ENCODE peak calls at places on chromosomes 1 and 21, in four cellular contexts. C is K562, N is HCT116, I is HepG2. Z is an unnamed sample.

GRCh38 chr1:236015539-236015938 is 49.4 kb downstream of the NID1 start:
- DNase-seq in C (no peak), N (no peak), I (no peak), Z (no peak)

GRCh38 chr1:108624069-108624468 is 36.8 kb downstream of the HENMT1 start:
- DNase-seq in C (no peak), N (no peak), I (no peak), Z (no peak)

GRCh38 chr1:13541435-13542215 is 27.8 kb upstream of the LRRC38 start:
- DNase-seq in C (no peak), N (no peak), I (no peak), Z (no peak)

GRCh38 chr1:69172003-69173000 is 395.4 kb upstream of the LRRC7 start:
- DNase-seq in C (no peak), N (no peak), I (no peak), Z (no peak)

GRCh38 chr1:225999227-225999911 is at the start of gene SDE2:
- DNase-seq in C (peak), N (peak), I (peak), Z (peak)

GRCh38 chr21:38491536-38491935 is 6.7 kb downstream of the ERG start:
- DNase-seq in C (no peak), N (no peak), I (no peak), Z (no peak)

GRCh38 chr1:241610056-241610815 is 29.9 kb downstream of the CHML start:
- DNase-seq in C (peak), N (no peak), I (peak), Z (no peak)

GRCh38 chr1:27430903-27431653 is 38.7 kb downstream of the GPR3 start:
- DNase-seq in C (peak), N (no peak), I (no peak), Z (no peak)

GRCh38 chr1:226162898-226163297 is 23.6 kb downstream of the ACBD3 start:
- DNase-seq in C (no peak), N (no peak), I (no peak), Z (no peak)

GRCh38 chr1:192879416-192879815 is 70.6 kb downstream of the RGS2 start:
- DNase-seq in C (peak), N (no peak), I (peak), Z (no peak)

GRCh38 chr1:37434292-37434907 is 40.0 kb upstream of the ZC3H12A start:
- DNase-seq in C (peak), N (no peak), I (peak), Z (peak)

GRCh38 chr1:152347116-152347728 is 12.6 kb downstream of the FLG2 start:
- DNase-seq in C (peak), N (peak), I (peak), Z (peak)

GRCh38 chr1:2353215-2353906 is 38.0 kb downstream of the MORN1 start:
- DNase-seq in C (no peak), N (no peak), I (no peak), Z (no peak)

GRCh38 chr1:17762313-17762712 is 7.2 kb downstream of the ACTL8 start:
- DNase-seq in C (no peak), N (no peak), I (no peak), Z (no peak)

GRCh38 chr1:112389689-112390088 is 6.3 kb upstream of the CTTNBP2NL start:
- DNase-seq in C (no peak), N (no peak), I (peak), Z (no peak)

GRCh38 chr21:18951291-18952038 is 547.9 kb upstream of the TMPRSS15 start:
- DNase-seq in C (no peak), N (no peak), I (no peak), Z (peak)

GRCh38 chr1:175841613-175842234 is 98.3 kb upstream of the TNR start:
- DNase-seq in C (no peak), N (no peak), I (peak), Z (no peak)

GRCh38 chr1:41474490-41475271 is 9.8 kb downstream of the EDN2 start:
- DNase-seq in C (no peak), N (no peak), I (no peak), Z (no peak)

GRCh38 chr1:230977781-230978490 is 725 bp downstream of the TTC13 start:
- DNase-seq in C (peak), N (peak), I (peak), Z (no peak)

GRCh38 chr1:27614625-27615344 is 10.8 kb upstream of the AHDC1 start:
- DNase-seq in C (peak), N (no peak), I (no peak), Z (no peak)

GRCh38 chr1:175188936-175189335 is 3.6 kb downstream of the KIAA0040 start:
- DNase-seq in C (peak), N (no peak), I (no peak), Z (no peak)

GRCh38 chr1:12191242-12192032 is 24.6 kb downstream of the TNFRSF1B start:
- DNase-seq in C (no peak), N (no peak), I (no peak), Z (no peak)

GRCh38 chr1:207968521-207968944 is 57.6 kb upstream of the CD34 start:
- DNase-seq in C (no peak), N (no peak), I (no peak), Z (no peak)

GRCh38 chr1:11156441-11156840 is 32.7 kb upstream of the ANGPTL7 start:
- DNase-seq in C (no peak), N (no peak), I (no peak), Z (no peak)

GRCh38 chr21:37700641-37701202 is 215.5 kb downstream of the KCNJ6 start:
- DNase-seq in C (peak), N (peak), I (peak), Z (peak)

GRCh38 chr1:192550922-192551534 is 24.5 kb upstream of the RGS1 start:
- DNase-seq in C (no peak), N (peak), I (no peak), Z (no peak)

GRCh38 chr1:205396972-205397616 is 24.8 kb downstream of the LEMD1 start:
- DNase-seq in C (peak), N (peak), I (peak), Z (peak)

GRCh38 chr21:32308696-32309095 is 10.0 kb downstream of the MRAP start:
- DNase-seq in C (no peak), N (no peak), I (no peak), Z (no peak)

GRCh38 chr21:32307706-32308105 is 9.1 kb downstream of the MRAP start:
- DNase-seq in C (no peak), N (no peak), I (peak), Z (no peak)

GRCh38 chr21:32311621-32312020 is 13.0 kb downstream of the MRAP start:
- DNase-seq in C (no peak), N (no peak), I (no peak), Z (no peak)

GRCh38 chr21:32312321-32312720 is 13.7 kb downstream of the MRAP start:
- DNase-seq in C (no peak), N (no peak), I (no peak), Z (no peak)

GRCh38 chr21:32309906-32310460 is 11.3 kb downstream of the MRAP start:
- DNase-seq in C (no peak), N (no peak), I (no peak), Z (no peak)
- TF ChIP-seq TCF7L2 in C (no peak), N (no peak), I (no peak), Z (no peak)

GRCh38 chr1:78227705-78228260 is 182.0 kb downstream of the GIPC2 start:
- DNase-seq in C (no peak), N (no peak), I (no peak), Z (no peak)

GRCh38 chr1:78231477-78231876 is 185.7 kb downstream of the GIPC2 start:
- DNase-seq in C (no peak), N (no peak), I (no peak), Z (no peak)

GRCh38 chr1:78231894-78232293 is 186.1 kb downstream of the GIPC2 start:
- DNase-seq in C (no peak), N (no peak), I (no peak), Z (no peak)

GRCh38 chr1:78226784-78227183 is 181.0 kb downstream of the GIPC2 start:
- DNase-seq in C (no peak), N (no peak), I (no peak), Z (no peak)

DNA sequence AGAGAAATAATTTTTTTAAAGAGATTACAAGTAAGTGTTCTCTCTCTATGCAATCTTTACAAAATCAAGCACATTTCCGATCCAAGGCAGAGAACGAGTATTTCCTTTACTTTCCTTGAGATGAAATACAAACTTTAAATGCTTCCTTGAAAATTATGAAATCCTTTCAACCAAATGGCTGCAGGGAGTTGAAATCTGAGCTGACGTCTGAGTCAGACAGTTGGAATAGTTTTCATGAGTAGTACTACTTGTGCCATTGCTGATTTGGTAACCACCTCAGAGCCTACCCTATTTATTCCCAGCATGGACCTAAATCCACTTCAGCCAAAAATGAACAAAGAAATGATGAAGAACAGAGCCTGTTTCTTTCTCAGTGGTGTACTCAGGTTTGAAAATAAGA is 183.6 kb downstream of the GIPC2 start:
- DNase-seq in C (no peak), N (no peak), I (no peak), Z (no peak)
- H3K27ac ChIP-seq in C (no peak), N (no peak), I (no peak), Z (no peak)

GRCh38 chr1:54796902-54797301 is 4.2 kb downstream of the TTC22 start:
- DNase-seq in C (no peak), N (no peak), I (no peak), Z (no peak)

GRCh38 chr1:54800899-54801759 is at the start of gene TTC22:
- DNase-seq in C (peak), N (peak), I (no peak), Z (no peak)

GRCh38 chr1:54798206-54798605 is 2.9 kb downstream of the TTC22 start:
- DNase-seq in C (no peak), N (no peak), I (no peak), Z (no peak)

GRCh38 chr1:54800041-54800898 is 853 bp downstream of the TTC22 start:
- DNase-seq in C (no peak), N (no peak), I (no peak), Z (no peak)

GRCh38 chr1:54798769-54799641 is 2.1 kb downstream of the TTC22 start:
- DNase-seq in C (no peak), N (no peak), I (no peak), Z (no peak)
- TF ChIP-seq TCF7L2 in C (no peak), N (no peak), I (no peak), Z (no peak)

GRCh38 chr1:20323613-20323920 is 32.9 kb downstream of the VWA5B1 start:
- DNase-seq in C (no peak), N (no peak), I (no peak), Z (no peak)

GRCh38 chr1:20320734-20321133 is 30.1 kb downstream of the VWA5B1 start:
- DNase-seq in C (no peak), N (no peak), I (no peak), Z (no peak)

GRCh38 chr1:20321573-20321972 is 30.9 kb downstream of the VWA5B1 start:
- DNase-seq in C (no peak), N (no peak), I (no peak), Z (no peak)

GRCh38 chr1:20322825-20323612 is 32.3 kb downstream of the VWA5B1 start:
- DNase-seq in C (no peak), N (no peak), I (no peak), Z (no peak)

GRCh38 chr1:20322081-20322824 is 31.6 kb downstream of the VWA5B1 start:
- DNase-seq in C (no peak), N (no peak), I (no peak), Z (no peak)
- H3K27ac ChIP-seq in C (no peak), N (no peak), I (no peak), Z (no peak)

Z was measured in Panc1.